ENCODE peak calls at places on chromosomes 12 and 14, in six cellular contexts. One of them, this sample, is unnamed.

GRCh38 chr14:81529391-81529790 is 4.3 kb downstream of the SEL1L start:
- DNase-seq in kidney epithelial cell: no peak
- DNase-seq in endothelial cell: no peak
- DNase-seq in fibroblast of pulmonary artery: peak; percentile 36
- DNase-seq in brain microvascular endothelial cell: no peak
- DNase-seq in lower leg skin: no peak
- DNase-seq in this sample: peak; percentile 50

GRCh38 chr14:105850853-105851581 is 324.6 kb downstream of the TMEM121 start:
- DNase-seq in kidney epithelial cell: no peak
- DNase-seq in fibroblast of pulmonary artery: no peak
- DNase-seq in brain microvascular endothelial cell: no peak
- DNase-seq in lower leg skin: no peak
- DNase-seq in endothelial cell: no peak
- DNase-seq in this sample: no peak

GRCh38 chr12:80222261-80222660 is 122.9 kb downstream of the OTOGL start:
- DNase-seq in kidney epithelial cell: no peak
- DNase-seq in lower leg skin: no peak
- DNase-seq in endothelial cell: no peak
- DNase-seq in fibroblast of pulmonary artery: peak; percentile 53
- DNase-seq in brain microvascular endothelial cell: peak; percentile 11
- DNase-seq in this sample: no peak

GRCh38 chr12:55720894-55721444 is 776 bp downstream of the RDH5 start:
- DNase-seq in kidney epithelial cell: no peak
- DNase-seq in endothelial cell: peak; percentile 38
- DNase-seq in brain microvascular endothelial cell: peak; percentile 76
- DNase-seq in lower leg skin: no peak
- DNase-seq in fibroblast of pulmonary artery: peak; percentile 90
- DNase-seq in this sample: peak; percentile 94

GRCh38 chr14:77140937-77141591 is 527 bp downstream of the ZDHHC22 start:
- DNase-seq in kidney epithelial cell: no peak
- DNase-seq in lower leg skin: no peak
- DNase-seq in endothelial cell: peak; percentile 87
- DNase-seq in fibroblast of pulmonary artery: peak; percentile 18
- DNase-seq in brain microvascular endothelial cell: no peak
- DNase-seq in this sample: peak; percentile 40

GRCh38 chr14:32428875-32429274 is 99.8 kb downstream of the AKAP6 start:
- DNase-seq in lower leg skin: no peak
- DNase-seq in brain microvascular endothelial cell: no peak
- DNase-seq in kidney epithelial cell: no peak
- DNase-seq in endothelial cell: no peak
- DNase-seq in fibroblast of pulmonary artery: no peak
- DNase-seq in this sample: no peak

GRCh38 chr14:36843410-36843809 is 181.8 kb downstream of the PAX9 start:
- DNase-seq in kidney epithelial cell: no peak
- DNase-seq in lower leg skin: no peak
- DNase-seq in brain microvascular endothelial cell: no peak
- DNase-seq in endothelial cell: no peak
- DNase-seq in fibroblast of pulmonary artery: no peak
- DNase-seq in this sample: no peak

GRCh38 chr14:22835505-22835904 is 880 bp upstream of the MMP14 start:
- DNase-seq in kidney epithelial cell: no peak
- DNase-seq in lower leg skin: no peak
- DNase-seq in brain microvascular endothelial cell: no peak
- DNase-seq in fibroblast of pulmonary artery: no peak
- DNase-seq in endothelial cell: no peak
- DNase-seq in this sample: no peak

GRCh38 chr12:92927436-92928116 is 1.5 kb downstream of the EEA1 start:
- DNase-seq in brain microvascular endothelial cell: peak; percentile 60
- DNase-seq in fibroblast of pulmonary artery: peak; percentile 89
- DNase-seq in lower leg skin: no peak
- DNase-seq in kidney epithelial cell: peak; percentile 50
- DNase-seq in endothelial cell: no peak
- DNase-seq in this sample: peak; percentile 69

GRCh38 chr14:90299408-90299807 is 32.3 kb downstream of the NRDE2 start:
- DNase-seq in lower leg skin: no peak
- DNase-seq in endothelial cell: no peak
- DNase-seq in fibroblast of pulmonary artery: no peak
- DNase-seq in kidney epithelial cell: no peak
- DNase-seq in brain microvascular endothelial cell: no peak
- DNase-seq in this sample: no peak

GRCh38 chr12:120851939-120852338 is 52.2 kb downstream of the SPPL3 start:
- DNase-seq in kidney epithelial cell: no peak
- DNase-seq in lower leg skin: no peak
- DNase-seq in brain microvascular endothelial cell: no peak
- DNase-seq in fibroblast of pulmonary artery: no peak
- DNase-seq in endothelial cell: no peak
- DNase-seq in this sample: no peak

GRCh38 chr14:103748539-103748867 is 32.9 kb downstream of the ZFYVE21 start:
- DNase-seq in brain microvascular endothelial cell: no peak
- DNase-seq in kidney epithelial cell: no peak
- DNase-seq in endothelial cell: no peak
- DNase-seq in fibroblast of pulmonary artery: no peak
- DNase-seq in lower leg skin: no peak
- DNase-seq in this sample: no peak

GRCh38 chr14:105375635-105376057 is 22.7 kb upstream of the TEX22 start:
- DNase-seq in kidney epithelial cell: no peak
- DNase-seq in endothelial cell: no peak
- DNase-seq in fibroblast of pulmonary artery: peak; percentile 13
- DNase-seq in lower leg skin: no peak
- DNase-seq in brain microvascular endothelial cell: peak; percentile 18
- DNase-seq in this sample: no peak

GRCh38 chr14:73426877-73427276 is 31.5 kb downstream of the NUMB start:
- DNase-seq in endothelial cell: no peak
- DNase-seq in brain microvascular endothelial cell: peak; percentile 84
- DNase-seq in fibroblast of pulmonary artery: peak; percentile 50
- DNase-seq in lower leg skin: no peak
- DNase-seq in kidney epithelial cell: no peak
- DNase-seq in this sample: peak; percentile 81

GRCh38 chr14:61761557-61761956 is 663 bp upstream of the SNAPC1 start:
- DNase-seq in fibroblast of pulmonary artery: no peak
- DNase-seq in kidney epithelial cell: no peak
- DNase-seq in lower leg skin: no peak
- DNase-seq in brain microvascular endothelial cell: no peak
- DNase-seq in endothelial cell: no peak
- DNase-seq in this sample: no peak

GRCh38 chr12:116924558-116925453 is 14.1 kb downstream of the FBXW8 start:
- DNase-seq in lower leg skin: no peak
- DNase-seq in kidney epithelial cell: peak; percentile 70
- DNase-seq in endothelial cell: no peak
- DNase-seq in brain microvascular endothelial cell: peak; percentile 84
- DNase-seq in fibroblast of pulmonary artery: peak; percentile 62
- DNase-seq in this sample: peak; percentile 81

GRCh38 chr12:48128800-48129199 is 9.6 kb downstream of the PFKM start:
- DNase-seq in brain microvascular endothelial cell: no peak
- DNase-seq in kidney epithelial cell: no peak
- DNase-seq in fibroblast of pulmonary artery: no peak
- DNase-seq in endothelial cell: no peak
- DNase-seq in lower leg skin: no peak
- DNase-seq in this sample: peak; percentile 3

GRCh38 chr14:105193916-105194782 is 13.0 kb upstream of the NUDT14 start:
- DNase-seq in endothelial cell: no peak
- DNase-seq in lower leg skin: no peak
- DNase-seq in fibroblast of pulmonary artery: peak; percentile 43
- DNase-seq in brain microvascular endothelial cell: no peak
- DNase-seq in kidney epithelial cell: no peak
- DNase-seq in this sample: no peak

GRCh38 chr12:32377344-32378000 is 21.9 kb upstream of the FGD4 start:
- DNase-seq in endothelial cell: no peak
- DNase-seq in brain microvascular endothelial cell: no peak
- DNase-seq in fibroblast of pulmonary artery: no peak
- DNase-seq in lower leg skin: no peak
- DNase-seq in kidney epithelial cell: no peak
- DNase-seq in this sample: no peak

GRCh38 chr12:52190860-52191729 is 719 bp downstream of the KRT80 start:
- DNase-seq in kidney epithelial cell: no peak
- DNase-seq in fibroblast of pulmonary artery: no peak
- DNase-seq in brain microvascular endothelial cell: no peak
- DNase-seq in lower leg skin: no peak
- DNase-seq in endothelial cell: no peak
- DNase-seq in this sample: no peak

GRCh38 chr14:48842785-48843184 is 743.4 kb downstream of the RPS29 start:
- DNase-seq in endothelial cell: no peak
- DNase-seq in lower leg skin: no peak
- DNase-seq in kidney epithelial cell: no peak
- DNase-seq in fibroblast of pulmonary artery: no peak
- DNase-seq in brain microvascular endothelial cell: no peak
- DNase-seq in this sample: no peak

GRCh38 chr14:53955671-53956426 is 776 bp downstream of the BMP4 start:
- DNase-seq in brain microvascular endothelial cell: no peak
- DNase-seq in fibroblast of pulmonary artery: peak; percentile 18
- DNase-seq in lower leg skin: peak; percentile 66
- DNase-seq in kidney epithelial cell: no peak
- DNase-seq in endothelial cell: peak; percentile 49
- DNase-seq in this sample: peak; percentile 53

GRCh38 chr14:98963610-98964009 is 308.4 kb downstream of the BCL11B start:
- DNase-seq in fibroblast of pulmonary artery: no peak
- DNase-seq in brain microvascular endothelial cell: no peak
- DNase-seq in kidney epithelial cell: no peak
- DNase-seq in lower leg skin: no peak
- DNase-seq in endothelial cell: no peak
- DNase-seq in this sample: no peak

GRCh38 chr14:21107360-21107781 is 6.5 kb downstream of the TMEM253 start:
- DNase-seq in fibroblast of pulmonary artery: peak; percentile 42
- DNase-seq in kidney epithelial cell: no peak
- DNase-seq in endothelial cell: no peak
- DNase-seq in brain microvascular endothelial cell: peak; percentile 38
- DNase-seq in lower leg skin: no peak
- DNase-seq in this sample: no peak

GRCh38 chr12:24011927-24012326 is 62.5 kb upstream of the SOX5 start:
- DNase-seq in fibroblast of pulmonary artery: no peak
- DNase-seq in kidney epithelial cell: no peak
- DNase-seq in endothelial cell: no peak
- DNase-seq in brain microvascular endothelial cell: no peak
- DNase-seq in lower leg skin: no peak
- DNase-seq in this sample: no peak

GRCh38 chr12:24014853-24015590 is 65.6 kb upstream of the SOX5 start:
- DNase-seq in kidney epithelial cell: no peak
- DNase-seq in fibroblast of pulmonary artery: no peak
- DNase-seq in brain microvascular endothelial cell: no peak
- DNase-seq in endothelial cell: no peak
- DNase-seq in lower leg skin: no peak
- DNase-seq in this sample: no peak

GRCh38 chr12:24014240-24014639 is 64.8 kb upstream of the SOX5 start:
- DNase-seq in endothelial cell: no peak
- DNase-seq in fibroblast of pulmonary artery: no peak
- DNase-seq in kidney epithelial cell: no peak
- DNase-seq in lower leg skin: no peak
- DNase-seq in brain microvascular endothelial cell: no peak
- DNase-seq in this sample: no peak

GRCh38 chr12:24015771-24016170 is 66.3 kb upstream of the SOX5 start:
- DNase-seq in lower leg skin: no peak
- DNase-seq in kidney epithelial cell: no peak
- DNase-seq in endothelial cell: no peak
- DNase-seq in fibroblast of pulmonary artery: no peak
- DNase-seq in brain microvascular endothelial cell: no peak
- DNase-seq in this sample: no peak

GRCh38 chr12:24012528-24012927 is 63.1 kb upstream of the SOX5 start:
- DNase-seq in kidney epithelial cell: no peak
- DNase-seq in brain microvascular endothelial cell: no peak
- DNase-seq in fibroblast of pulmonary artery: peak; percentile 49
- DNase-seq in endothelial cell: no peak
- DNase-seq in lower leg skin: no peak
- DNase-seq in this sample: peak; percentile 30
- TF ChIP-seq CTCF in kidney epithelial cell: peak; percentile 28
- TF ChIP-seq CTCF in brain microvascular endothelial cell: peak; percentile 44
- TF ChIP-seq CTCF in fibroblast of pulmonary artery: peak; percentile 47
- TF ChIP-seq CTCF in endothelial cell: no peak
- TF ChIP-seq CTCF in lower leg skin: no peak
- TF ChIP-seq CTCF in this sample: peak; percentile 34

GRCh38 chr12:69091447-69092022 is 147.8 kb upstream of the CPSF6 start:
- DNase-seq in brain microvascular endothelial cell: no peak
- DNase-seq in fibroblast of pulmonary artery: no peak
- DNase-seq in endothelial cell: no peak
- DNase-seq in kidney epithelial cell: no peak
- DNase-seq in lower leg skin: no peak
- DNase-seq in this sample: no peak
- TF ChIP-seq CTCF in brain microvascular endothelial cell: no peak
- TF ChIP-seq CTCF in fibroblast of pulmonary artery: no peak
- TF ChIP-seq CTCF in endothelial cell: no peak
- TF ChIP-seq CTCF in kidney epithelial cell: no peak
- TF ChIP-seq CTCF in lower leg skin: no peak
- TF ChIP-seq CTCF in this sample: no peak

GRCh38 chr12:4873947-4874346 is 35.8 kb upstream of the KCNA1 start:
- DNase-seq in kidney epithelial cell: no peak
- DNase-seq in endothelial cell: no peak
- DNase-seq in lower leg skin: no peak
- DNase-seq in brain microvascular endothelial cell: no peak
- DNase-seq in fibroblast of pulmonary artery: no peak
- DNase-seq in this sample: no peak
- TF ChIP-seq CTCF in kidney epithelial cell: no peak
- TF ChIP-seq CTCF in endothelial cell: no peak
- TF ChIP-seq CTCF in lower leg skin: no peak
- TF ChIP-seq CTCF in brain microvascular endothelial cell: no peak
- TF ChIP-seq CTCF in fibroblast of pulmonary artery: no peak
- TF ChIP-seq CTCF in this sample: no peak

DNA sequence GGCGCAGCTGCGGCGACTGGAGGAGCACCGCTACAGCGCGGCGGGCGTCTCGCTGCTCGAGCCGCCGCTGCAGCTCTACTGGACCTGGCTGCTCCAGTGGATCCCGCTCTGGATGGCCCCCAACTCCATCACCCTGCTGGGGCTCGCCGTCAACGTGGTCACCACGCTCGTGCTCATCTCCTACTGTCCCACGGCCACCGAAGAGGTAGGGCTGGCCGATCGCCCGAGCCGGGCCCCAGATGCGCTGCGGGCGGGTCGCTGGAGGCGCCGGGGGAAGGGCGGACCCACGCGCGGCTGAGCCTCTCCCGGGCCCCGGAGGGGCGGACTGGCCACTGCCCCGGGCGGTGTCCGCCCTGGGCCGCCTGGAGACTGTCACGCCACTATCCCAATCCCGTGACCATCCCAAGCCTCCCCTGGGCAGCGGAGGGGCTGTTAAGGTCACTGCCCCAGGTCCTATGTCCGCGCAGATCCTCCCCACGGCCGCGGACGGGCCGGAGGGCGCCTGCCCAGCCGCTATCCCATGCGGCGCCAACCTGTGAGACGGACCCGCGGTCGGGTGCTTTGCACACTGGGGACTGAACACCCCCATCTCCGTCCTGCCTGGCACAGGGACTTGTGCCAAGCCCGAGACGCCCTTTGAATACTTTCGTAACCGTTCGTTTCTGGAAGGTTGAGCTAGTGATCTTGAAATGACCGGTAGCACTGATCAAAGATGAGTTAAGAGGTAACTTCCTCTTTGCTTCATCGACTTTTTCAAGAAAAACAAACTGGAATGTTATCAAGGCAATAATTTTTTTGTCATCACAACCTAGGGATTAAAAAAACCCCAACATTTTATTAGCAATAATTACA is 716 bp downstream of the CHPT1 start:
- DNase-seq in endothelial cell: peak; percentile 20
- DNase-seq in brain microvascular endothelial cell: peak; percentile 4
- DNase-seq in kidney epithelial cell: no peak
- DNase-seq in fibroblast of pulmonary artery: peak; percentile 31
- DNase-seq in lower leg skin: peak; percentile 40
- DNase-seq in this sample: peak; percentile 26
- TF ChIP-seq CTCF in endothelial cell: no peak
- TF ChIP-seq CTCF in brain microvascular endothelial cell: no peak
- TF ChIP-seq CTCF in kidney epithelial cell: no peak
- TF ChIP-seq CTCF in fibroblast of pulmonary artery: no peak
- TF ChIP-seq CTCF in lower leg skin: no peak
- TF ChIP-seq CTCF in this sample: no peak